ENCODE peak calls at places on chromosomes 3 and 15, in nine cellular contexts. Q is aorta, I is lung, U is left ventricle myocardium superior, O is non-pigmented ciliary epithelial cell, F is germinal center, G is mesenchymal stem cell, V is NCI-H774, P is adrenal gland. L is an unnamed sample.
A peak's percentile ranks its signal among the peaks of the same experiment; 100 is the strongest.

GRCh38 chr3:15171096-15171495 is 35.0 kb upstream of the CAPN7 start:
- DNase-seq in Q (no peak), I (no peak), U (no peak), O (no peak), F (no peak), G (peak; percentile 30), V (no peak), P (no peak), L (no peak)

GRCh38 chr15:44654858-44655257 is 8.6 kb downstream of the SPG11 start:
- DNase-seq in Q (no peak), I (no peak), U (no peak), O (no peak), F (no peak), G (no peak), V (no peak), P (no peak), L (no peak)

GRCh38 chr3:161851941-161852566 is 355.4 kb downstream of the OTOL1 start:
- DNase-seq in Q (peak; percentile 79), I (peak; percentile 39), U (peak; percentile 36), O (no peak), F (peak; percentile 11), G (peak; percentile 54), V (peak; percentile 49), P (peak; percentile 66), L (peak; percentile 12)

GRCh38 chr3:164233951-164234350 is 844.3 kb downstream of the SI start:
- DNase-seq in Q (no peak), I (no peak), U (no peak), O (no peak), F (no peak), G (peak; percentile 5), V (no peak), P (no peak), L (no peak)

GRCh38 chr15:77905301-77905920 is 172.1 kb downstream of the TBC1D2B start:
- DNase-seq in Q (peak; percentile 71), I (no peak), U (peak; percentile 16), O (no peak), F (no peak), G (no peak), V (no peak), P (peak; percentile 14), L (no peak)

GRCh38 chr3:49639551-49639950 is 34.6 kb upstream of the APEH start:
- DNase-seq in Q (no peak), I (no peak), U (no peak), O (no peak), F (no peak), G (no peak), V (no peak), P (no peak), L (no peak)

GRCh38 chr15:99425666-99426301 is 140.0 kb upstream of the MEF2A start:
- DNase-seq in Q (peak; percentile 76), I (no peak), U (peak; percentile 59), O (no peak), F (no peak), G (no peak), V (no peak), P (no peak), L (no peak)

GRCh38 chr3:71258526-71258925 is 325.0 kb downstream of the FOXP1 start:
- DNase-seq in Q (no peak), I (no peak), U (no peak), O (no peak), F (no peak), G (peak; percentile 46), V (no peak), P (no peak), L (no peak)

GRCh38 chr3:45987368-45988099 is 8.1 kb downstream of the FYCO1 start:
- DNase-seq in Q (no peak), I (no peak), U (peak; percentile 64), O (no peak), F (no peak), G (peak; percentile 43), V (no peak), P (peak; percentile 55), L (peak; percentile 51)

GRCh38 chr15:92801774-92802464 is 98.2 kb upstream of the CHD2 start:
- DNase-seq in Q (peak; percentile 83), I (no peak), U (peak; percentile 72), O (peak; percentile 89), F (no peak), G (peak; percentile 94), V (no peak), P (peak; percentile 61), L (peak; percentile 98)

GRCh38 chr15:101124731-101125558 is 126.9 kb downstream of the CHSY1 start:
- DNase-seq in Q (no peak), I (no peak), U (no peak), O (peak; percentile 96), F (peak; percentile 33), G (peak; percentile 37), V (no peak), P (no peak), L (peak; percentile 99)

GRCh38 chr15:64030123-64030522 is 16.2 kb downstream of the DAPK2 start:
- DNase-seq in Q (no peak), I (no peak), U (no peak), O (no peak), F (no peak), G (no peak), V (no peak), P (no peak), L (no peak)

GRCh38 chr3:119733812-119734211 is 31.0 kb downstream of the CFAP91 start:
- DNase-seq in Q (no peak), I (no peak), U (no peak), O (no peak), F (no peak), G (no peak), V (no peak), P (no peak), L (no peak)

GRCh38 chr3:44982817-44983216 is 6.8 kb downstream of the EXOSC7 start:
- DNase-seq in Q (no peak), I (no peak), U (no peak), O (no peak), F (no peak), G (no peak), V (no peak), P (no peak), L (no peak)

GRCh38 chr15:47820047-47820779 is 102.9 kb downstream of the SEMA6D start:
- DNase-seq in Q (no peak), I (no peak), U (no peak), O (no peak), F (no peak), G (peak; percentile 63), V (no peak), P (no peak), L (peak; percentile 62)

GRCh38 chr3:36124118-36124796 is 256.0 kb upstream of the STAC start:
- DNase-seq in Q (no peak), I (no peak), U (no peak), O (peak; percentile 20), F (no peak), G (peak; percentile 39), V (no peak), P (peak; percentile 34), L (peak; percentile 63)

GRCh38 chr3:117921411-117921810 is 1113.2 kb downstream of the IGSF11 start:
- DNase-seq in Q (no peak), I (no peak), U (no peak), O (no peak), F (no peak), G (no peak), V (no peak), P (no peak), L (no peak)

GRCh38 chr15:90223441-90224165 is 10.1 kb downstream of the CIB1 start:
- DNase-seq in Q (no peak), I (no peak), U (no peak), O (no peak), F (no peak), G (no peak), V (no peak), P (no peak), L (no peak)

GRCh38 chr3:29618395-29619291 is 337.8 kb downstream of the RBMS3 start:
- DNase-seq in Q (no peak), I (no peak), U (no peak), O (no peak), F (no peak), G (no peak), V (no peak), P (no peak), L (no peak)

GRCh38 chr3:161020264-161020663 is 84.9 kb downstream of the B3GALNT1 start:
- DNase-seq in Q (no peak), I (no peak), U (no peak), O (no peak), F (no peak), G (no peak), V (no peak), P (no peak), L (no peak)

GRCh38 chr15:32651229-32651837 is 9.8 kb downstream of the SCG5 start:
- DNase-seq in Q (no peak), I (peak; percentile 56), U (no peak), O (no peak), F (peak; percentile 79), G (peak; percentile 68), V (peak; percentile 15), P (peak; percentile 55), L (no peak)

GRCh38 chr3:153260681-153261080 is 98.7 kb downstream of the RAP2B start:
- DNase-seq in Q (no peak), I (peak; percentile 35), U (no peak), O (no peak), F (no peak), G (no peak), V (no peak), P (no peak), L (no peak)

L was measured in astrocyte.